ENCODE peak calls at places on chromosomes 3 and 15, in four cellular contexts. One of them, this sample, is unnamed.

GRCh38 chr3:47016934-47017435 is 37.5 kb downstream of the NBEAL2 start:
- DNase-seq in spleen: no peak
- DNase-seq in Peyer's patch: no peak
- DNase-seq in heart left ventricle: no peak
- DNase-seq in this sample: peak; percentile 92

GRCh38 chr15:83559310-83559966 is 94.5 kb upstream of the ADAMTSL3 start:
- DNase-seq in spleen: no peak
- DNase-seq in Peyer's patch: no peak
- DNase-seq in heart left ventricle: no peak
- DNase-seq in this sample: peak; percentile 29

GRCh38 chr3:71063768-71064287 is 519.7 kb downstream of the FOXP1 start:
- DNase-seq in spleen: peak; percentile 77
- DNase-seq in Peyer's patch: peak; percentile 60
- DNase-seq in heart left ventricle: peak; percentile 43
- DNase-seq in this sample: peak; percentile 23

GRCh38 chr3:194782767-194783404 is 97.2 kb downstream of the FAM43A start:
- DNase-seq in heart left ventricle: no peak
- DNase-seq in spleen: no peak
- DNase-seq in Peyer's patch: no peak
- DNase-seq in this sample: no peak

GRCh38 chr3:140378571-140379340 is 299.1 kb upstream of the TRIM42 start:
- DNase-seq in heart left ventricle: no peak
- DNase-seq in spleen: no peak
- DNase-seq in Peyer's patch: no peak
- DNase-seq in this sample: no peak

GRCh38 chr15:67080118-67080899 is 14.9 kb downstream of the SMAD3 start:
- DNase-seq in spleen: no peak
- DNase-seq in heart left ventricle: no peak
- DNase-seq in Peyer's patch: no peak
- DNase-seq in this sample: no peak

GRCh38 chr3:20225769-20226168 is 39.8 kb upstream of the SGO1 start:
- DNase-seq in heart left ventricle: no peak
- DNase-seq in Peyer's patch: no peak
- DNase-seq in spleen: no peak
- DNase-seq in this sample: no peak

GRCh38 chr3:8553405-8553804 is 51.8 kb downstream of the LMCD1 start:
- DNase-seq in spleen: no peak
- DNase-seq in Peyer's patch: no peak
- DNase-seq in heart left ventricle: no peak
- DNase-seq in this sample: no peak

GRCh38 chr3:16923112-16923511 is 38.4 kb downstream of the PLCL2 start:
- DNase-seq in Peyer's patch: no peak
- DNase-seq in heart left ventricle: no peak
- DNase-seq in spleen: no peak
- DNase-seq in this sample: no peak

GRCh38 chr3:179410317-179410716 is 41.0 kb downstream of the GNB4 start:
- DNase-seq in Peyer's patch: no peak
- DNase-seq in spleen: no peak
- DNase-seq in heart left ventricle: no peak
- DNase-seq in this sample: no peak

GRCh38 chr15:78316211-78317077 is 17.0 kb upstream of the SKIC8 start:
- DNase-seq in Peyer's patch: peak; percentile 61
- DNase-seq in heart left ventricle: peak; percentile 18
- DNase-seq in spleen: peak; percentile 47
- DNase-seq in this sample: no peak

GRCh38 chr3:38139191-38139590 is 730 bp downstream of the MYD88 start:
- DNase-seq in heart left ventricle: no peak
- DNase-seq in spleen: no peak
- DNase-seq in Peyer's patch: no peak
- DNase-seq in this sample: no peak

GRCh38 chr3:134804508-134805480 is 9.7 kb downstream of the EPHB1 start:
- DNase-seq in heart left ventricle: no peak
- DNase-seq in spleen: no peak
- DNase-seq in Peyer's patch: no peak
- DNase-seq in this sample: no peak

GRCh38 chr3:185595520-185595919 is 9.4 kb downstream of the SENP2 start:
- DNase-seq in spleen: no peak
- DNase-seq in Peyer's patch: no peak
- DNase-seq in heart left ventricle: no peak
- DNase-seq in this sample: no peak

GRCh38 chr3:4656059-4656458 is 162.9 kb downstream of the ITPR1 start:
- DNase-seq in spleen: peak; percentile 70
- DNase-seq in heart left ventricle: peak; percentile 64
- DNase-seq in Peyer's patch: peak; percentile 59
- DNase-seq in this sample: peak; percentile 50

GRCh38 chr15:101476756-101477155 is 12.8 kb downstream of the PCSK6 start:
- DNase-seq in spleen: no peak
- DNase-seq in Peyer's patch: no peak
- DNase-seq in heart left ventricle: no peak
- DNase-seq in this sample: no peak

GRCh38 chr3:195079636-195080035 is 191.3 kb downstream of the XXYLT1 start:
- DNase-seq in Peyer's patch: no peak
- DNase-seq in heart left ventricle: no peak
- DNase-seq in spleen: no peak
- DNase-seq in this sample: no peak

GRCh38 chr3:64091501-64091900 is 68.2 kb upstream of the PSMD6 start:
- DNase-seq in spleen: no peak
- DNase-seq in heart left ventricle: no peak
- DNase-seq in Peyer's patch: no peak
- DNase-seq in this sample: no peak

GRCh38 chr3:48268381-48268935 is 27.6 kb downstream of the ZNF589 start:
- DNase-seq in heart left ventricle: no peak
- DNase-seq in spleen: no peak
- DNase-seq in Peyer's patch: peak; percentile 76
- DNase-seq in this sample: no peak

GRCh38 chr3:34132069-34132677 is 333.7 kb downstream of the PDCD6IP start:
- DNase-seq in spleen: no peak
- DNase-seq in Peyer's patch: no peak
- DNase-seq in heart left ventricle: no peak
- DNase-seq in this sample: no peak

GRCh38 chr15:80695099-80695910 is at the start of gene ABHD17C:
- DNase-seq in Peyer's patch: peak; percentile 89
- DNase-seq in spleen: peak; percentile 91
- DNase-seq in heart left ventricle: peak; percentile 68
- DNase-seq in this sample: no peak

GRCh38 chr3:132593950-132594328 is 3.1 kb upstream of the ACKR4 start:
- DNase-seq in Peyer's patch: no peak
- DNase-seq in heart left ventricle: no peak
- DNase-seq in spleen: no peak
- DNase-seq in this sample: peak; percentile 20

GRCh38 chr3:65811917-65812316 is 226.8 kb downstream of the MAGI1 start:
- DNase-seq in spleen: no peak
- DNase-seq in heart left ventricle: no peak
- DNase-seq in Peyer's patch: no peak
- DNase-seq in this sample: no peak

GRCh38 chr3:53822331-53822741 is 23.9 kb downstream of the CHDH start:
- DNase-seq in Peyer's patch: no peak
- DNase-seq in spleen: peak; percentile 54
- DNase-seq in heart left ventricle: no peak
- DNase-seq in this sample: no peak

GRCh38 chr3:101828289-101828688 is 21.0 kb upstream of the NFKBIZ start:
- DNase-seq in spleen: no peak
- DNase-seq in heart left ventricle: no peak
- DNase-seq in Peyer's patch: no peak
- DNase-seq in this sample: no peak

GRCh38 chr3:101829878-101830277 is 19.4 kb upstream of the NFKBIZ start:
- DNase-seq in heart left ventricle: no peak
- DNase-seq in Peyer's patch: no peak
- DNase-seq in spleen: no peak
- DNase-seq in this sample: no peak

GRCh38 chr3:101825904-101826445 is 23.3 kb upstream of the NFKBIZ start:
- DNase-seq in heart left ventricle: no peak
- DNase-seq in Peyer's patch: no peak
- DNase-seq in spleen: no peak
- DNase-seq in this sample: no peak

GRCh38 chr3:101829066-101829830 is 20.1 kb upstream of the NFKBIZ start:
- DNase-seq in heart left ventricle: peak; percentile 86
- DNase-seq in spleen: peak; percentile 85
- DNase-seq in Peyer's patch: no peak
- DNase-seq in this sample: no peak

GRCh38 chr3:101827211-101828174 is 21.8 kb upstream of the NFKBIZ start:
- DNase-seq in spleen: peak; percentile 94
- DNase-seq in Peyer's patch: peak; percentile 79
- DNase-seq in heart left ventricle: peak; percentile 80
- DNase-seq in this sample: no peak
- TF ChIP-seq POLR2A in spleen: peak; percentile 55
- TF ChIP-seq POLR2A in Peyer's patch: peak; percentile 61
- TF ChIP-seq POLR2A in heart left ventricle: no peak
- TF ChIP-seq POLR2A in this sample: peak; percentile 26

DNA sequence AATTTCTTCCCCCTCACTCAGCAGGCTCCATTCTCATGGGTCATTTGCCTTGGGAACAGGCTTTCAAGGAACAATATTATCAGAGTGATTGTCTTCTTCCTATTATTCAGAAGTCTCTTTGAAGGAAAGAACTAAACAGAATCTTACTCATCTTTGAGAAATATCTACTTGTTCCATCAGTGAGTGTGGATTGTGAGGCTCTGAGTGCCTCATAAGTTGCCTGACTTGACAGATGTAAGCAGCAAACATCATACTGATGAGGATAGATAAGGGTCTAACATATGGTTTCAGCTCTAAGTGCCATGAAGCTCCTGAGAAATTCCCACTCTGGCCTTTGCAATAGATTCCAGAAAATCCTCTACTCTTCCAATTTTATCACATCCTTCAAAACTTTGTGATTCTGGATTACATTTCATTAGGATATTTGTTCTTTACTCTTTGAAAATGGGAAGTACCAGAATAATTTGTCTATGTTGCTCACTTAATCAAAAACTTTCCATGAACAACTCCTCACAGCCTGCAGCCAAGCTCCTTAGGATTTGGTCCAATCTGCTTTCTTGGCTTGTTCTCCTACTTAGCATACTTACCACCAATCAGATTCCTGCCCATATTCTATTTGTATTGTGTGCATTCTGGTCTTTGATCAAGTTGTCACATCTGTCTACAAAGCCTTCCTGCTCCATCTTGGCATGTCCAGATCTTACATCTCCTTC is 120.1 kb downstream of the RPL22L1 start:
- DNase-seq in Peyer's patch: no peak
- DNase-seq in heart left ventricle: no peak
- DNase-seq in spleen: no peak
- DNase-seq in this sample: no peak
- TF ChIP-seq POLR2A in Peyer's patch: no peak
- TF ChIP-seq POLR2A in heart left ventricle: no peak
- TF ChIP-seq POLR2A in spleen: no peak
- TF ChIP-seq POLR2A in this sample: no peak

GRCh38 chr3:186930639-186931486 is 537 bp downstream of the ST6GAL1 start:
- DNase-seq in heart left ventricle: peak; percentile 90
- DNase-seq in Peyer's patch: no peak
- DNase-seq in spleen: peak; percentile 95
- DNase-seq in this sample: peak; percentile 83
- TF ChIP-seq POLR2A in heart left ventricle: no peak
- TF ChIP-seq POLR2A in Peyer's patch: no peak
- TF ChIP-seq POLR2A in spleen: no peak
- TF ChIP-seq POLR2A in this sample: no peak

GRCh38 chr15:27433604-27434003 is 462.6 kb downstream of the GABRG3 start:
- DNase-seq in heart left ventricle: no peak
- DNase-seq in spleen: no peak
- DNase-seq in Peyer's patch: no peak
- DNase-seq in this sample: no peak
- TF ChIP-seq POLR2A in heart left ventricle: no peak
- TF ChIP-seq POLR2A in spleen: no peak
- TF ChIP-seq POLR2A in Peyer's patch: no peak
- TF ChIP-seq POLR2A in this sample: no peak

DNA sequence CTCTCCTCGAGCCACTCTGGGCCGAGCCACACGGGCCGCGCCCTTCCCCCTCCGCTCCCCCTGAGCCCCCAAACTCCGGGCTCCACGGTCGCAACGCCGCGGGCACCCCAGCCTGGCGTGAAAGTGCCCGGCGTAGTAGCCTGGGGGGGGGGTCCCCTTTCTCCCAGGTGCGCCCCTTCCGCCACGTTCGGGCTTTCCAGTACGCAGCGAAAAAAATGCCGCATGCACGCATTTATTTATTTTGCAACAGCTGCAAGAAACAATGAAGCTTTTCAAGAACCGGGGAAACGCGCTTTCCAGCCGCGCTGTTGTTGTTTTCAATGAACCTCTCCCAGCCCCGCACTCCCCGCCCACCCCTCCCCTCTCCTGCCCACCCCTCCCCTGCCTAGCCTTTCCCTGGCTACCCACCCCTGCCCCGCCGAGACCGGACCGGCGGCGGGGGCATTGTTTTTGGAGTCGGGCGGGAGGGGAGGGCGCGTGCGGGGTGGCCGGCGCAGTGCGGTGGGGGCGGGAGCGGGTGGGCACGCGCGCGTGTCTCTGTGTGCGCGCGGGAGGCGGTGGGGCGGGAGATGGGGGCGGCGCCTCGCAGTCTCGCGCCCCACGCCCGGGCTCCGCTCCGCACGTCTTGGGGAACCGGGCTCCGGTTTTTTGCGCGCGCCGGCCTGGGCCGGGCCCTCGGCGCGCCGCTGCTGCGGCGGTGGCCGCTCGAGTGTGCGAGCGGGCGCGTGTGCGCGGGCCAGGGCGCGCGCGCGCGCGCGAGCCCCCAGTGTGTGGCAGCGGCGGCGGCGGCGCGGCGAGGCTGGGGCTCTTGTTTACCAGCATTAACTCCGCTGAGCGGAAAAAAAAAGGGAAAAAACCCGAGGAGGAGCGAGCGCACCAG is at the start of gene IGF1R:
- DNase-seq in spleen: peak; percentile 97
- DNase-seq in heart left ventricle: peak; percentile 88
- DNase-seq in Peyer's patch: peak; percentile 93
- DNase-seq in this sample: peak; percentile 68
- TF ChIP-seq POLR2A in spleen: no peak
- TF ChIP-seq POLR2A in heart left ventricle: peak; percentile 35
- TF ChIP-seq POLR2A in Peyer's patch: no peak
- TF ChIP-seq POLR2A in this sample: no peak

GRCh38 chr3:126267169-126267975 is 87.0 kb upstream of the ALDH1L1 start:
- DNase-seq in heart left ventricle: peak; percentile 82
- DNase-seq in spleen: no peak
- DNase-seq in Peyer's patch: no peak
- DNase-seq in this sample: peak; percentile 83
- TF ChIP-seq POLR2A in heart left ventricle: no peak
- TF ChIP-seq POLR2A in spleen: no peak
- TF ChIP-seq POLR2A in Peyer's patch: no peak
- TF ChIP-seq POLR2A in this sample: no peak

GRCh38 chr3:118402971-118403370 is 631.7 kb downstream of the IGSF11 start:
- DNase-seq in heart left ventricle: no peak
- DNase-seq in Peyer's patch: no peak
- DNase-seq in spleen: no peak
- DNase-seq in this sample: no peak
- TF ChIP-seq POLR2A in heart left ventricle: no peak
- TF ChIP-seq POLR2A in Peyer's patch: no peak
- TF ChIP-seq POLR2A in spleen: no peak
- TF ChIP-seq POLR2A in this sample: no peak

This sample was measured in H54.